ENCODE peak calls at places on chromosomes 13 and 19, in ten cellular contexts. G is pancreas; C is AG04450; B is left cardiac atrium; E is activated CD4-positive, alpha-beta T cell treated with anti-CD3 and anti-CD28 coated beads, Interleukin-2, amount 10 ng/mL, durations not matched to agents 7 days and 5 days; X is GOT3; V is NCI-H2227 treated with DMSO at 0.1 percent for 48 hours; I is fibroblast of the aortic adventitia; T is foreskin keratinocyte; D is HuH-7. O is an unnamed sample.

GRCh38 chr13:72431981-72432617 is 295.3 kb downstream of the MZT1 start:
- DNase-seq in I (no peak), V (no peak), X (no peak), C (no peak), E (no peak), T (no peak), D (no peak), B (no peak), G (no peak), O (no peak)

GRCh38 chr13:100396771-100397170 is 191.8 kb downstream of the GGACT start:
- DNase-seq in E (no peak), T (no peak), C (no peak), V (peak; percentile 40), B (no peak), D (no peak), G (no peak), X (no peak), I (no peak), O (no peak)

GRCh38 chr19:44671400-44671799 is at the start of gene CEACAM19:
- DNase-seq in X (no peak), E (no peak), D (no peak), C (no peak), G (no peak), T (peak; percentile 90), V (no peak), B (no peak), I (no peak), O (no peak)

GRCh38 chr19:48006762-48007161 is 12.3 kb downstream of the ELSPBP1 start:
- DNase-seq in D (no peak), X (no peak), C (no peak), B (no peak), T (no peak), E (no peak), I (no peak), G (no peak), V (no peak), O (no peak)

GRCh38 chr19:5048727-5049553 is 80.0 kb downstream of the KDM4B start:
- DNase-seq in X (no peak), T (no peak), V (no peak), B (peak; percentile 59), I (peak; percentile 70), E (no peak), G (peak; percentile 85), C (no peak), D (no peak), O (no peak)

GRCh38 chr19:16301999-16302694 is 22.5 kb upstream of the KLF2 start:
- DNase-seq in B (no peak), G (no peak), E (no peak), X (no peak), D (no peak), I (peak; percentile 11), T (no peak), C (no peak), V (no peak), O (no peak)

GRCh38 chr13:86585826-86586225 is 786.6 kb upstream of the SLITRK6 start:
- DNase-seq in V (no peak), X (no peak), B (peak; percentile 18), C (peak; percentile 89), T (no peak), I (peak; percentile 90), G (no peak), D (no peak), E (no peak), O (no peak)

GRCh38 chr19:43739419-43739818 is 15.3 kb downstream of the SMG9 start:
- DNase-seq in B (no peak), D (no peak), V (no peak), E (no peak), T (no peak), I (no peak), X (no peak), G (no peak), C (no peak), O (no peak)

GRCh38 chr13:113298001-113298945 is 1.2 kb downstream of the LAMP1 start:
- DNase-seq in X (no peak), G (no peak), E (no peak), T (peak; percentile 49), C (no peak), D (no peak), I (peak; percentile 14), B (no peak), V (no peak), O (no peak)

GRCh38 chr19:8831832-8832131 is 322 bp downstream of the ZNF558 start:
- DNase-seq in G (no peak), E (no peak), C (no peak), V (peak; percentile 21), T (no peak), D (no peak), B (no peak), X (peak; percentile 46), I (no peak), O (no peak)

GRCh38 chr13:101127741-101128353 is 288.5 kb downstream of the NALCN start:
- DNase-seq in V (peak; percentile 47), X (no peak), I (peak; percentile 72), T (no peak), E (peak; percentile 37), G (no peak), D (peak; percentile 9), B (no peak), C (peak; percentile 13), O (no peak)

GRCh38 chr19:35777961-35778360 is 2.6 kb downstream of the ARHGAP33 start:
- DNase-seq in B (no peak), X (no peak), G (no peak), T (no peak), E (no peak), D (no peak), V (no peak), C (no peak), I (no peak), O (no peak)

GRCh38 chr13:51728972-51729371 is 75.0 kb downstream of the DHRS12 start:
- DNase-seq in I (peak; percentile 81), B (no peak), C (peak; percentile 53), V (no peak), G (no peak), T (peak; percentile 61), D (no peak), E (no peak), X (no peak), O (no peak)

GRCh38 chr13:111382411-111382810 is 62.0 kb downstream of the TEX29 start:
- DNase-seq in C (no peak), V (no peak), T (no peak), B (no peak), D (no peak), G (no peak), E (no peak), X (no peak), I (no peak), O (no peak)